ENCODE peak calls at places on chromosome 20, in four cellular contexts. V is sigmoid colon, N is thyroid gland, S is NAMALWA. Q is an unnamed sample.
A peak's percentile ranks its signal among the peaks of the same experiment; 100 is the strongest.

GRCh38 chr20:35171753-35172433 is at the start of gene PROCR:
- DNase-seq in V (peak; percentile 95), N (peak; percentile 74), S (no peak), Q (peak; percentile 75)

GRCh38 chr20:15913661-15914060 is 659.6 kb downstream of the KIF16B start:
- DNase-seq in V (no peak), N (no peak), S (no peak), Q (no peak)

GRCh38 chr20:24795444-24795843 is 153.6 kb upstream of the CST7 start:
- DNase-seq in V (no peak), N (no peak), S (no peak), Q (peak; percentile 37)

GRCh38 chr20:20680991-20681508 is 31.4 kb downstream of the RALGAPA2 start:
- DNase-seq in V (no peak), N (peak; percentile 80), S (no peak), Q (no peak)

GRCh38 chr20:46027245-46027853 is 1.7 kb upstream of the SLC12A5 start:
- DNase-seq in V (no peak), N (peak; percentile 35), S (peak; percentile 63), Q (no peak)

GRCh38 chr20:34639755-34640222 is 37.1 kb downstream of the PIGU start:
- DNase-seq in V (no peak), N (peak; percentile 10), S (no peak), Q (no peak)

GRCh38 chr20:50014570-50015562 is 32.1 kb downstream of the SNAI1 start:
- DNase-seq in V (no peak), N (no peak), S (no peak), Q (no peak)

GRCh38 chr20:8903655-8904605 is 165.0 kb upstream of the PLCB4 start:
- DNase-seq in V (no peak), N (no peak), S (no peak), Q (no peak)

GRCh38 chr20:50138479-50139393 is 14.8 kb downstream of the PEDS1 start:
- DNase-seq in V (no peak), N (no peak), S (no peak), Q (no peak)

GRCh38 chr20:18133962-18134361 is 3.7 kb upstream of the KAT14 start:
- DNase-seq in V (no peak), N (peak; percentile 62), S (no peak), Q (no peak)

GRCh38 chr20:36895036-36895435 is 19.1 kb downstream of the TLDC2 start:
- DNase-seq in V (no peak), N (no peak), S (no peak), Q (no peak)

GRCh38 chr20:21089421-21089820 is 16.7 kb downstream of the LINC00237 start:
- DNase-seq in V (no peak), N (no peak), S (no peak), Q (no peak)

GRCh38 chr20:60249436-60249835 is 291.2 kb downstream of the CDH26 start:
- DNase-seq in V (no peak), N (no peak), S (no peak), Q (no peak)

GRCh38 chr20:45621593-45621992 is 7.9 kb upstream of the WFDC10A start:
- DNase-seq in V (no peak), N (no peak), S (no peak), Q (no peak)

GRCh38 chr20:36298795-36299339 is 7.3 kb upstream of the DLGAP4 start:
- DNase-seq in V (peak; percentile 20), N (no peak), S (no peak), Q (no peak)

GRCh38 chr20:59662161-59662560 is 57.8 kb downstream of the PHACTR3 start:
- DNase-seq in V (no peak), N (no peak), S (no peak), Q (no peak)

GRCh38 chr20:5730131-5730530 is 20.1 kb upstream of the SHLD1 start:
- DNase-seq in V (no peak), N (no peak), S (no peak), Q (no peak)

GRCh38 chr20:21570285-21570992 is 56.6 kb upstream of the NKX2-2 start:
- DNase-seq in V (no peak), N (no peak), S (no peak), Q (no peak)

GRCh38 chr20:44448753-44449546 is 26.7 kb upstream of the TTPAL start:
- DNase-seq in V (no peak), N (no peak), S (peak; percentile 46), Q (peak; percentile 22)

GRCh38 chr20:57902478-57902877 is 192.7 kb upstream of the PMEPA1 start:
- DNase-seq in V (no peak), N (no peak), S (peak; percentile 15), Q (no peak)

GRCh38 chr20:60250251-60250650 is 292.0 kb downstream of the CDH26 start:
- DNase-seq in V (no peak), N (no peak), S (no peak), Q (no peak)

GRCh38 chr20:36173451-36173933 is 19.0 kb downstream of the EPB41L1 start:
- DNase-seq in V (no peak), N (peak; percentile 65), S (peak; percentile 35), Q (no peak)

GRCh38 chr20:22449115-22449973 is 135.0 kb downstream of the FOXA2 start:
- DNase-seq in V (no peak), N (peak; percentile 78), S (no peak), Q (no peak)

GRCh38 chr20:57317789-57318371 is 11.7 kb upstream of the SPO11 start:
- DNase-seq in V (no peak), N (peak; percentile 55), S (peak; percentile 95), Q (no peak)

GRCh38 chr20:11993886-11994466 is 76.3 kb downstream of the BTBD3 start:
- DNase-seq in V (peak; percentile 63), N (no peak), S (no peak), Q (no peak)

GRCh38 chr20:20022498-20022897 is 5.3 kb downstream of the NAA20 start:
- DNase-seq in V (no peak), N (no peak), S (no peak), Q (no peak)

GRCh38 chr20:36881888-36882287 is 6.0 kb downstream of the TLDC2 start:
- DNase-seq in V (no peak), N (no peak), S (no peak), Q (peak; percentile 6)

GRCh38 chr20:46423342-46423741 is 16.9 kb upstream of the ELMO2 start:
- DNase-seq in V (no peak), N (no peak), S (no peak), Q (no peak)

GRCh38 chr20:33673411-33674293 is 576 bp downstream of the NECAB3 start:
- DNase-seq in V (peak; percentile 68), N (no peak), S (no peak), Q (no peak)

GRCh38 chr20:32752458-32753250 is 9.4 kb upstream of the COMMD7 start:
- DNase-seq in V (no peak), N (no peak), S (no peak), Q (no peak)

GRCh38 chr20:2703716-2704475 is 11.3 kb downstream of the EBF4 start:
- DNase-seq in V (no peak), N (no peak), S (no peak), Q (peak; percentile 63)

GRCh38 chr20:50245561-50246366 is 55.1 kb downstream of the CEBPB start:
- DNase-seq in V (no peak), N (peak; percentile 83), S (no peak), Q (no peak)

GRCh38 chr20:22341508-22341907 is 242.9 kb downstream of the FOXA2 start:
- DNase-seq in V (no peak), N (no peak), S (no peak), Q (no peak)

GRCh38 chr20:4160761-4161305 is 145.5 kb upstream of the RNF24 start:
- DNase-seq in V (peak; percentile 82), N (peak; percentile 77), S (peak; percentile 23), Q (peak; percentile 85)

GRCh38 chr20:665276-665675 is 10.3 kb downstream of the SCRT2 start:
- DNase-seq in V (no peak), N (no peak), S (no peak), Q (no peak)